ENCODE peak calls at places on chromosomes 6 and 20, in seven cellular contexts. F, P, L, W, Q, Z and N are unnamed samples.
A peak's percentile ranks its signal among the peaks of the same experiment; 100 is the strongest.

GRCh38 chr20:48287552-48288170 is 502.4 kb upstream of the SULF2 start:
- DNase-seq in F (no peak), P (no peak), L (no peak), W (no peak), Q (no peak), Z (no peak), N (no peak)

GRCh38 chr20:22949710-22950109 is 85.4 kb upstream of the SSTR4 start:
- DNase-seq in F (no peak), P (no peak), L (no peak), W (no peak), Q (no peak), Z (no peak), N (no peak)

GRCh38 chr6:111205502-111205901 is 118.2 kb downstream of the SLC16A10 start:
- DNase-seq in F (no peak), P (no peak), L (no peak), W (no peak), Q (no peak), Z (no peak), N (peak; percentile 16)

GRCh38 chr6:39086294-39086693 is 28.7 kb downstream of the SAYSD1 start:
- DNase-seq in F (no peak), P (no peak), L (no peak), W (no peak), Q (no peak), Z (no peak), N (no peak)

GRCh38 chr20:51574248-51575033 is 31.9 kb upstream of the NFATC2 start:
- DNase-seq in F (no peak), P (no peak), L (no peak), W (no peak), Q (no peak), Z (no peak), N (no peak)

GRCh38 chr6:168192901-168193815 is 114.1 kb upstream of the FRMD1 start:
- DNase-seq in F (no peak), P (no peak), L (no peak), W (no peak), Q (no peak), Z (peak; percentile 13), N (no peak)

GRCh38 chr6:163199371-163199770 is 215.1 kb upstream of the QKI start:
- DNase-seq in F (no peak), P (no peak), L (no peak), W (no peak), Q (no peak), Z (no peak), N (no peak)

GRCh38 chr6:117076076-117076475 is 189.3 kb upstream of the VGLL2 start:
- DNase-seq in F (no peak), P (no peak), L (no peak), W (no peak), Q (no peak), Z (no peak), N (no peak)

GRCh38 chr6:119116712-119117281 is 38.3 kb upstream of the FAM184A start:
- DNase-seq in F (no peak), P (no peak), L (no peak), W (peak; percentile 27), Q (no peak), Z (no peak), N (peak; percentile 37)

GRCh38 chr6:2196079-2196679 is 49.2 kb downstream of the GMDS start:
- DNase-seq in F (peak; percentile 61), P (peak; percentile 16), L (no peak), W (peak; percentile 31), Q (peak; percentile 13), Z (peak; percentile 37), N (peak; percentile 80)

GRCh38 chr6:112205521-112206458 is 48.6 kb downstream of the LAMA4 start:
- DNase-seq in F (peak; percentile 45), P (no peak), L (no peak), W (no peak), Q (no peak), Z (no peak), N (no peak)

GRCh38 chr6:134128146-134128545 is 75.7 kb upstream of the SLC2A12 start:
- DNase-seq in F (no peak), P (no peak), L (no peak), W (no peak), Q (no peak), Z (no peak), N (no peak)

GRCh38 chr20:36304786-36305495 is 1.2 kb upstream of the DLGAP4 start:
- DNase-seq in F (no peak), P (no peak), L (no peak), W (no peak), Q (no peak), Z (no peak), N (no peak)

GRCh38 chr6:158787395-158787794 is 31.8 kb downstream of the EZR start:
- DNase-seq in F (no peak), P (no peak), L (no peak), W (no peak), Q (no peak), Z (no peak), N (no peak)

DNA sequence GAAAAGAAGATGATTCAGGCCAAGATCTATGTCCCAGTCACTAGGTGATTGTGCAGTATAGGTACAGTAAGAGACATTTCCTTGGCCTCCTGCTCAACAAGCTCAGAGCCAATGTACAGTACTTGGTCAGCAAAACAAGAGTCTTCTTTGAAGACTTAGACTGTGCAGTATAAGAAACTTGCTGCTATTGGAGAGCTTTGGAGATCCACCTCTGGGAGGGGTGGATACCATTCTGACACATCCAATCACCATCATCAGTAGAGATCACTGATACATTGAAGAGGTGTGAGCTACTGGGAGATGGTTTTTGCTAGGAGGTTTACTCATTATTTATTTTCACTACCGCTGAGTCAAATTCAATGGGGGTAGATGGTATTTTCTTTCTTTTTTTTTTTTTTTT is 77.5 kb downstream of the UST start:
- DNase-seq in F (no peak), P (no peak), L (no peak), W (no peak), Q (no peak), Z (no peak), N (no peak)
- TF ChIP-seq POLR2A in F (no peak), P (no peak), L (no peak), W (no peak), Q (no peak), Z (no peak), N (no peak)

DNA sequence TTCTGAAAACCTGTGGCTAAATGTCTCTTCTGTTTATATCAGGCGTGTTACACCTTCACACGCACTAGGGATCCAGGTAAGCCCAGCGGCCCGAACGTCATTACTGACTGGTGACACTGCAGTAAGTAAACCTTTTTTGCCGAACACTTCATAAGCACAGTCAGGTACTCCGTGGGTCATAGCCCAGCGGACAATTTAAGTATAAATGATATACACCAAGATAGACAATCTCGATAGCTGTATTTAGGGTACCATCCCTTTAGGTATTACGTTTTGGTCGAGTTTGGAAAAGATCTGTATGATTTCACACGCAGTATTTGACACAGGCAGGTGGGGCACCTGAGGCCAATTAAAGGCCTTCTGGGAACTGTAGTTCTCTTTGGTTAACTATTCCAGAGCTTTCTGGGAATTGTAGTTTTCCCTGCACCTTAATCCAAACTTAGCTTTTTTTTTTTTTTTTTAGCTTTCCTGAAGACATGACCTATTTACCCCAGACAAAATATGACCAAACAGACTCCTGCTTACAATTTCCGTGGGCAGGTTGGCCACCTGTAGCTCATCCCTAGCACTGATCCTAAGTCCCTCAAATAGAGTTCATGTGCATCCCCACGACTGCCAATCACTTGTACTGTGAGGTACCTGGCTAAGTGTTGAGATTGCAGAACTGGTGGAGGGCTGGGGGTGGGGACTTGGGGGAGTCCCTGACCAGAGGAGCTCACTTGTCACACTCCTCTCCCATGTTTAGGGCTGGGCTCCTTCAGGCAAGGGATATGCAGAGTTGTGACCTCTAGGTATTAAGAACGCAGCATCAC is 908 bp upstream of the EHMT2 start:
- DNase-seq in F (peak; percentile 35), P (no peak), L (no peak), W (peak; percentile 51), Q (peak; percentile 26), Z (no peak), N (peak; percentile 79)
- TF ChIP-seq POLR2A in F (no peak), P (no peak), L (no peak), W (no peak), Q (no peak), Z (no peak), N (no peak)

DNA sequence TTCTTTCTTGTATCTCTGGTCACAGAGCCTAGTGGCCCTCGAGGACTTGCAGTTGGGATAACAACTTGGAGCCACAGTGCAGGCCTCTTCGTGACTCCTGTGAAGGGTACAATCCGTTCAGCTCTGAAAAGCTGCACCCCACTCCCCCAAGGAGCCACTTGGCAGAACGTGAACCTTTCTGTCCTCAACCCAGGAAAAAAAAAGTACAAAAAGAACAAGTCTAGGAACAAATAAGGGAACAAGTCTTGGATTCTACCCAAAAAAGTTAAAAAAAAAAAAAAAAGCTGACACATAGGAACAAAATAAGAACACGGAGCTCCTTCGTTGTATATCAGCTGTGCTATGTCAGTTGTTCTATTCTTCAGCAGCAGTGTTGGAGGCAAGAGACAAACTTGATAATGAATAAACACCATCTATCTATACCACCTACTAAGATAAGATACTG is 77.9 kb upstream of the TULP1 start:
- DNase-seq in F (no peak), P (no peak), L (peak; percentile 44), W (no peak), Q (no peak), Z (peak; percentile 92), N (no peak)
- TF ChIP-seq POLR2A in F (no peak), P (peak; percentile 39), L (no peak), W (no peak), Q (no peak), Z (peak; percentile 32), N (no peak)

GRCh38 chr6:31820051-31820389 is 4.7 kb downstream of the HSPA1A start:
- DNase-seq in F (no peak), P (no peak), L (no peak), W (no peak), Q (no peak), Z (no peak), N (no peak)

GRCh38 chr6:31813463-31813849 is 1.6 kb downstream of the HSPA1L start:
- DNase-seq in F (no peak), P (no peak), L (peak; percentile 45), W (no peak), Q (no peak), Z (no peak), N (no peak)

GRCh38 chr6:31811645-31812044 is 3.4 kb downstream of the HSPA1L start:
- DNase-seq in F (no peak), P (no peak), L (peak; percentile 24), W (no peak), Q (no peak), Z (no peak), N (no peak)

GRCh38 chr6:31815025-31815838 is at the start of the genes HSPA1A and HSPA1L:
- DNase-seq in F (peak; percentile 95), P (peak; percentile 98), L (peak; percentile 91), W (peak; percentile 100), Q (peak; percentile 93), Z (peak; percentile 98), N (peak; percentile 83)

DNA sequence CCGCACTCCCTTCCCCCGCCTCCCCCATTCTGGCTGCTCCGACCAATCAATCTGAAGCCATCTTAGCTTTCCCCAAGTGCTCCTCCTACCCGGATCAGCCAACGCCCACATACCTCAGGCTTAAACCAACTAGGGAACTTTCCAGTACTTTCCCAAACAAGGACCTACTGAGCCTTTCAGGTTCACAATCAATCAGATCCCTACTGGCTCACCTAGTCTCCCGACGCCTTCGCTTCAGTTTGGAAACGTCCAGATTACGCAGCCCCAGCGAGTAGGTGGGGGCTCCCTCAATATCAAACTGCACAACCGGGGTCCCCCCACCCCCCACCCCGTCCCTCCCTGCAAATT is 432 bp downstream of the HSPA1L start:
- DNase-seq in F (peak; percentile 97), P (peak; percentile 98), L (peak; percentile 93), W (peak; percentile 97), Q (peak; percentile 91), Z (peak; percentile 99), N (peak; percentile 77)
- TF ChIP-seq POLR2A in F (no peak), P (peak; percentile 61), L (peak; percentile 28), W (no peak), Q (peak; percentile 29), Z (peak; percentile 37), N (no peak)

GRCh38 chr20:409697-410559 is 1.8 kb downstream of the RBCK1 start:
- DNase-seq in F (no peak), P (no peak), L (no peak), W (no peak), Q (no peak), Z (no peak), N (no peak)
- TF ChIP-seq POLR2A in F (no peak), P (no peak), L (no peak), W (no peak), Q (no peak), Z (no peak), N (no peak)